ENCODE peak calls at places on chromosomes 6 and 20, in five cellular contexts. E, H, Q, K and B are unnamed samples.

GRCh38 chr6:119277047-119277446 is 72.5 kb downstream of the MAN1A1 start:
- DNase-seq in E (no peak), K (no peak), H (no peak), Q (no peak), B (no peak)

GRCh38 chr6:134908906-134909516 is 40.9 kb downstream of the ALDH8A1 start:
- DNase-seq in K (peak), Q (peak), E (no peak), H (peak), B (peak)

GRCh38 chr20:64082126-64082638 is 2.0 kb downstream of the LKAAEAR1 start:
- DNase-seq in H (no peak), Q (no peak), E (no peak), K (no peak), B (no peak)

GRCh38 chr6:83231146-83231545 is 38.0 kb downstream of the RWDD2A start:
- DNase-seq in Q (no peak), H (no peak), K (peak), E (no peak), B (no peak)

GRCh38 chr6:4380881-4381281 is 245.5 kb upstream of the ECI2 start:
- DNase-seq in E (no peak), K (no peak), H (no peak), Q (no peak), B (no peak)

GRCh38 chr6:31379850-31380249 is 22.9 kb upstream of the HLA-B start:
- DNase-seq in H (no peak), Q (no peak), E (no peak), K (peak), B (no peak)

GRCh38 chr6:157599191-157599590 is 218.2 kb downstream of the ZDHHC14 start:
- DNase-seq in K (no peak), Q (no peak), H (no peak), E (no peak), B (no peak)

GRCh38 chr6:37938909-37939308 is 119.4 kb downstream of the ZFAND3 start:
- DNase-seq in E (no peak), Q (no peak), K (no peak), H (no peak), B (no peak)

GRCh38 chr6:36387440-36388303 is at the start of gene ETV7:
- DNase-seq in E (no peak), K (no peak), Q (no peak), H (peak), B (peak)

GRCh38 chr6:99490608-99491007 is 24.6 kb downstream of the USP45 start:
- DNase-seq in K (no peak), Q (no peak), E (no peak), H (no peak), B (no peak)